ENCODE peak calls at places on chromosome 22, in seven cellular contexts. E is HepG2, T is K562, H is GM12892, I is GM12878, A is SK-N-SH, V is H1. U is an unnamed sample.

GRCh38 chr22:31173386-31174145 is 13.6 kb downstream of the RNF185 start:
- DNase-seq in E (no peak), T (no peak), H (no peak), I (no peak), A (no peak), V (no peak), U (no peak)

GRCh38 chr22:29733362-29734322 is 13.8 kb downstream of the CABP7 start:
- DNase-seq in E (no peak), T (no peak), H (no peak), I (peak; percentile 17), A (peak; percentile 83), V (no peak), U (no peak)

GRCh38 chr22:19852177-19852781 is 2.4 kb downstream of the GNB1L start:
- DNase-seq in E (no peak), T (peak; percentile 70), H (no peak), I (no peak), A (no peak), V (no peak), U (no peak)

GRCh38 chr22:39663751-39664150 is 93.2 kb downstream of the CACNA1I start:
- DNase-seq in E (no peak), T (no peak), H (no peak), I (no peak), A (no peak), V (no peak), U (no peak)

GRCh38 chr22:46801331-46801811 is 38.9 kb downstream of the TBC1D22A start:
- DNase-seq in E (peak; percentile 83), T (no peak), H (no peak), I (no peak), A (no peak), V (no peak), U (no peak)

GRCh38 chr22:46093796-46094195 is 56.5 kb upstream of the PPARA start:
- DNase-seq in E (no peak), T (no peak), H (no peak), I (no peak), A (no peak), V (no peak), U (no peak)

GRCh38 chr22:30822216-30823014 is 127.7 kb downstream of the OSBP2 start:
- DNase-seq in E (no peak), T (peak; percentile 14), H (no peak), I (no peak), A (peak; percentile 87), V (no peak), U (no peak)

GRCh38 chr22:19886605-19887250 is 32.1 kb upstream of the GNB1L start:
- DNase-seq in E (no peak), T (no peak), H (no peak), I (no peak), A (no peak), V (no peak), U (no peak)

GRCh38 chr22:46128606-46129005 is 21.7 kb upstream of the PPARA start:
- DNase-seq in E (no peak), T (no peak), H (no peak), I (no peak), A (no peak), V (no peak), U (no peak)

GRCh38 chr22:24761888-24762675 is 12.4 kb downstream of the PIWIL3 start:
- DNase-seq in E (no peak), T (no peak), H (no peak), I (no peak), A (no peak), V (no peak), U (no peak)

GRCh38 chr22:44738347-44738715 is 14.0 kb upstream of the ARHGAP8 start:
- DNase-seq in E (peak; percentile 22), T (peak; percentile 41), H (no peak), I (no peak), A (no peak), V (no peak), U (no peak)

GRCh38 chr22:40746428-40747220 is 67.3 kb downstream of the MCHR1 start:
- DNase-seq in E (no peak), T (no peak), H (no peak), I (no peak), A (no peak), V (no peak), U (no peak)

GRCh38 chr22:39545310-39546063 is 12.9 kb upstream of the RPS19BP1 start:
- DNase-seq in E (no peak), T (peak; percentile 62), H (no peak), I (no peak), A (no peak), V (no peak), U (no peak)

GRCh38 chr22:19478466-19479357 is at the start of gene UFD1:
- DNase-seq in E (peak; percentile 70), T (peak; percentile 99), H (peak; percentile 73), I (no peak), A (peak; percentile 91), V (no peak), U (peak; percentile 79)

GRCh38 chr22:47610281-47610680 is 847.8 kb downstream of the TBC1D22A start:
- DNase-seq in E (no peak), T (no peak), H (no peak), I (no peak), A (no peak), V (no peak), U (no peak)

GRCh38 chr22:41576877-41577276 is 12.8 kb downstream of the PMM1 start:
- DNase-seq in E (peak; percentile 82), T (peak; percentile 62), H (peak; percentile 50), I (no peak), A (peak; percentile 58), V (no peak), U (peak; percentile 66)

DNA sequence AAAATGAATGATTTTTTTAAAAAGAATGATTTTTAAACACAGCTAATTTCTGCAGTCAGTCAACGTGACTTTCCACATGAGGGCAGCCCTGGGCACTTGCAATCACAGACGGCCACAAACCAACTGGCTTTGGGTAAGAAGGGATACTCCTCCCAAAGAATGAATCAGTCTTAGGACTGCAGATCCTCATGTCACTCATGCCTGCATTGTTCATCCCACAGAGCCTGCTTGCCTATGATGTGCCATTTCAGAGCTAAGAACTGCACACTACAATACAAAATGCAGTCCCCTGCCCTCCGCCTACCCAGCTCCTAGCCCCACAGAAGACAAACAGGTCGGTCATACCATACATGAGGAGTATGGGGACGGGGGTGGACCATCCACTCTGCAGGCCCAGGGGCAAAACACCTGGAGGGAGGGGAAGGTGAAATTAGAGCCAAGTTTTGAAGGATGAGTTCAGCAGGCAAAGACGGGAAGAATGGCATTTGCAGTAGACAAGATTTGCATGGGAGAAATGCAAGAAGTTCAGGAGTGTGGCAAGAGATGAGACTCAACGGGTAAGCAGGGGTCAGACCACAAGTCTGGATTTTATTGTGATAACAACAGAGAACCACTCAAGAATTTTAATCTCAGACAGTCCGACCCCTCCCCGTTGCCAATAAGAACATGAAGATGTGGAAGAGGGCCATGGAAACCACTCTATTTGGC is 24.7 kb downstream of the PACSIN2 start:
- DNase-seq in E (peak; percentile 45), T (no peak), H (no peak), I (no peak), A (no peak), V (no peak), U (no peak)
- TF ChIP-seq TAF1 in E (no peak), T (no peak), H (no peak), I (no peak), A (no peak), V (no peak), U (no peak)

GRCh38 chr22:25770333-25770732 is 28.3 kb downstream of the MYO18B start:
- DNase-seq in E (no peak), T (no peak), H (no peak), I (no peak), A (no peak), V (no peak), U (no peak)
- TF ChIP-seq TAF1 in E (no peak), T (no peak), H (no peak), I (no peak), A (no peak), V (no peak), U (no peak)

GRCh38 chr22:27727673-27728451 is 73.7 kb downstream of the MN1 start:
- DNase-seq in E (no peak), T (no peak), H (no peak), I (no peak), A (no peak), V (no peak), U (no peak)

GRCh38 chr22:27724706-27725105 is 76.8 kb downstream of the MN1 start:
- DNase-seq in E (no peak), T (no peak), H (no peak), I (no peak), A (no peak), V (no peak), U (no peak)

GRCh38 chr22:27726344-27726725 is 75.2 kb downstream of the MN1 start:
- DNase-seq in E (no peak), T (no peak), H (no peak), I (no peak), A (no peak), V (no peak), U (no peak)

GRCh38 chr22:27724181-27724580 is 77.4 kb downstream of the MN1 start:
- DNase-seq in E (no peak), T (no peak), H (no peak), I (no peak), A (no peak), V (no peak), U (no peak)

DNA sequence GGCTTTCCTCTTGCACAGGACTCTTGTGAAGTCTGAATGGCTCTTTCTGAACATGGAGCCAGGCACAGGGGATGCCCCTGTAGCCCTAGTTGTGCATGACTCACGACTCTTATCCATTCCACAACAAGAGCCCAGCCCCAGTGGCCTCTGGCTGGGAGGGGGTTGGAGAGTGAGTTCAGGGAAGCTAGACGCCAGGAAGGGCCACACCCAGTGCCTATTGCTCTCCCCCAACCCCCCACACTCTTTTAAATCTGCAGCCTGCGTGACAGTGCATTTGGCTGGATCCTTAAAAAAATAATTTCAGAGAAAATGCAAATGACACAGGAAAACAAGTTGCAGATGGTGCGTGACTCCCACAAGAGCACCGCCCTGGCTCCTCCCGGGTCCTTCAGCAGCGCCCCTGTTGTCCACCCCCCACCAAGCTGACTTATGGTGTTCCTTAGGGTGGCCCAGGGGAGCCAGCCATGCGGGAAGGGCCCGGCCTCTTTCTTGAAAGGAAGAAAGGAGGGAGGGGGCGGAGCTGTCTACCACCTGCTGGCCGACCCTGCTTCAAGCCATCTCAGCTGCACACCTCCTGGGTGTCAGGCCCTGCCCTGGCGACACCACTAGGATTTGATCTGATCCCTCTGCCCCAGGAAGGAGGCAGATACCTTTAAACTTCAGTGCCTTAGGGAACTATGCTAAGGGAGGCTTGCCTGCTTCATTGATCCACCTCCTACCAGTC is 74.7 kb downstream of the MN1 start:
- DNase-seq in E (peak; percentile 4), T (peak; percentile 86), H (no peak), I (no peak), A (no peak), V (no peak), U (no peak)
- TF ChIP-seq TAF1 in E (no peak), T (peak; percentile 26), H (no peak), I (no peak), A (no peak), V (no peak), U (no peak)

GRCh38 chr22:43720718-43721117 is 91.4 kb downstream of the EFCAB6 start:
- DNase-seq in E (no peak), T (no peak), H (no peak), I (no peak), A (no peak), V (no peak), U (no peak)
- TF ChIP-seq TAF1 in E (no peak), T (no peak), H (no peak), I (no peak), A (no peak), V (no peak), U (no peak)

GRCh38 chr22:35421121-35421520 is 21.2 kb downstream of the MCM5 start:
- DNase-seq in E (no peak), T (no peak), H (no peak), I (no peak), A (no peak), V (no peak), U (no peak)
- TF ChIP-seq TAF1 in E (no peak), T (no peak), H (no peak), I (no peak), A (no peak), V (no peak), U (no peak)